ENCODE peak calls at places on chromosomes 11 and 22, in eight cellular contexts. P is spleen, I is suprapubic skin, O is transverse colon, F is upper lobe of left lung, G is stomach, K is HCT116, J is esophagus muscularis mucosa. Z is an unnamed sample.
A peak's percentile ranks its signal among the peaks of the same experiment; 100 is the strongest.

GRCh38 chr11:68009391-68010000 is 631 bp upstream of the ALDH3B1 start:
- DNase-seq in I (no peak), G (no peak), O (no peak), J (no peak), P (no peak), F (peak; percentile 68), K (no peak), Z (no peak)

GRCh38 chr11:133981156-133981555 is 24.4 kb upstream of the IGSF9B start:
- DNase-seq in P (no peak), O (no peak), F (no peak), K (no peak), J (no peak), G (no peak), I (no peak), Z (no peak)

GRCh38 chr11:623999-624704 is 603 bp downstream of the CDHR5 start:
- DNase-seq in F (no peak), G (peak; percentile 73), J (no peak), K (peak; percentile 48), I (no peak), P (peak; percentile 52), O (peak; percentile 92), Z (no peak)

GRCh38 chr22:35326854-35327562 is 27.3 kb downstream of the TOM1 start:
- DNase-seq in F (no peak), O (no peak), G (no peak), I (no peak), J (no peak), K (no peak), P (peak; percentile 48), Z (no peak)

GRCh38 chr11:68903631-68904457 is at the start of the genes IGHMBP2 and MRPL21:
- DNase-seq in K (peak; percentile 70), P (peak; percentile 97), G (peak; percentile 90), J (no peak), I (peak; percentile 88), F (peak; percentile 92), O (peak; percentile 89), Z (peak; percentile 80)

GRCh38 chr11:10878408-10879214 is 20.8 kb upstream of the ZBED5 start:
- DNase-seq in O (no peak), K (peak; percentile 61), J (no peak), I (no peak), G (no peak), P (no peak), F (no peak), Z (peak; percentile 25)

GRCh38 chr22:23685205-23685784 is 5.5 kb upstream of the RGL4 start:
- DNase-seq in G (peak; percentile 28), O (no peak), K (no peak), I (no peak), J (no peak), P (no peak), F (no peak), Z (no peak)

GRCh38 chr11:34002420-34002819 is 49.1 kb upstream of the CAPRIN1 start:
- DNase-seq in J (no peak), F (peak; percentile 35), K (no peak), P (no peak), O (peak; percentile 58), G (peak; percentile 57), I (no peak), Z (peak; percentile 84)

GRCh38 chr22:44981857-44982256 is 27.9 kb downstream of the PHF21B start:
- DNase-seq in J (no peak), F (no peak), G (no peak), I (no peak), K (no peak), P (no peak), O (no peak), Z (no peak)

GRCh38 chr22:44975444-44976262 is 34.2 kb downstream of the PHF21B start:
- DNase-seq in P (peak; percentile 81), J (no peak), I (no peak), K (peak; percentile 71), O (peak; percentile 77), F (peak; percentile 77), G (peak; percentile 76), Z (peak; percentile 87)

GRCh38 chr22:44983878-44984482 is 25.8 kb downstream of the PHF21B start:
- DNase-seq in J (no peak), F (no peak), O (no peak), P (no peak), I (no peak), K (no peak), G (no peak), Z (no peak)

GRCh38 chr22:44973829-44974228 is 36.0 kb downstream of the PHF21B start:
- DNase-seq in P (no peak), I (no peak), G (no peak), O (no peak), K (no peak), F (no peak), J (no peak), Z (no peak)

GRCh38 chr22:44979154-44979553 is 30.7 kb downstream of the PHF21B start:
- DNase-seq in P (no peak), K (no peak), G (no peak), O (no peak), J (no peak), F (no peak), I (no peak), Z (no peak)
- TF ChIP-seq POLR2AphosphoS5 in P (no peak), K (no peak), G (no peak), O (no peak), J (no peak), F (no peak), I (no peak), Z (no peak)

DNA sequence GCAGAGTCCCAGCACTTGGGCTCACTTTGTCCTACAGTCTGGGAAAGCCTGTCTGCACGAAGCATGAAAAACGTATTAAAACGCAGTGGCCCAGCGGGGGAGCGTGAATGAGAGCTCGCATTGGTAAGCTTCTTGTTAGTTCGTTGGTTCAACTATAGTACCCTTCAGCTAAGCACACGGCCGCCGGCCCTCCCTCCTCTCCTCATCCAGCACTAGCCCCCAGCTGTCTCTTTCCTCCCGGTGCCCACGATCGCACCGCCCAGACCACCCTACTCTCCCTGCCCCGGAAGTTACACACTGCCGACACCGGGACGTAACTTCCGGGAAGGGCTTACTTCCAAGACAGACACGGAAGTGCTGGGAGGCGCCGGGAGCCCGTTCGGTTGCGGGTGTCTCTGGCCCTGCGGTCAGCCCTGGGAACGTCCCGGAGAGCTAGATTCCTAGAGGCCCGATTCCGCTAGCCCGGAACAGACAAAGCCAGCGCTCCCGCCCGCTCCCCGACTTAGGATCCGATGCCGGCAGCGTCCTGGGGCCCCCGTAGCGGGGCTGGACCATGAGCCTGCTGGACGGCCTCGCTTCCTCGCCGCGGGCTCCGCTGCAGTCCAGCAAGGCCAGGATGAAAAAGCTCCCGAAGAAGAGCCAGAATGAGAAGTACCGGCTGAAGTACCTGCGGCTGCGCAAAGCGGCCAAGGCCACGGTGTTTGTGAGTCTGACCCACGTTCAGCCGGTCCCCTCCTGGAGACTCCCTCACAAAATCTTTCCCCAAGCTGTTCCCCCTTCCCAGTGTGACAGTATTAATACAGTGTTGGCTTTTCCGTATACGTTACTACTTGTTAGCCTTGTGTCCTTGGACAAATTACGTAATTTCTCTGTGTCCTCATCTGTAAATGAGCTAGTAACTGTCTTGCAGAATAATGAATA is at the start of gene TBRG1:
- DNase-seq in I (peak; percentile 94), P (peak; percentile 96), K (peak; percentile 75), G (peak; percentile 86), F (peak; percentile 94), O (peak; percentile 90), J (peak; percentile 98), Z (peak; percentile 87)
- TF ChIP-seq POLR2AphosphoS5 in I (peak; percentile 65), P (peak; percentile 98), K (peak; percentile 98), G (peak; percentile 90), F (peak; percentile 94), O (peak; percentile 88), J (peak; percentile 97), Z (peak; percentile 93)

DNA sequence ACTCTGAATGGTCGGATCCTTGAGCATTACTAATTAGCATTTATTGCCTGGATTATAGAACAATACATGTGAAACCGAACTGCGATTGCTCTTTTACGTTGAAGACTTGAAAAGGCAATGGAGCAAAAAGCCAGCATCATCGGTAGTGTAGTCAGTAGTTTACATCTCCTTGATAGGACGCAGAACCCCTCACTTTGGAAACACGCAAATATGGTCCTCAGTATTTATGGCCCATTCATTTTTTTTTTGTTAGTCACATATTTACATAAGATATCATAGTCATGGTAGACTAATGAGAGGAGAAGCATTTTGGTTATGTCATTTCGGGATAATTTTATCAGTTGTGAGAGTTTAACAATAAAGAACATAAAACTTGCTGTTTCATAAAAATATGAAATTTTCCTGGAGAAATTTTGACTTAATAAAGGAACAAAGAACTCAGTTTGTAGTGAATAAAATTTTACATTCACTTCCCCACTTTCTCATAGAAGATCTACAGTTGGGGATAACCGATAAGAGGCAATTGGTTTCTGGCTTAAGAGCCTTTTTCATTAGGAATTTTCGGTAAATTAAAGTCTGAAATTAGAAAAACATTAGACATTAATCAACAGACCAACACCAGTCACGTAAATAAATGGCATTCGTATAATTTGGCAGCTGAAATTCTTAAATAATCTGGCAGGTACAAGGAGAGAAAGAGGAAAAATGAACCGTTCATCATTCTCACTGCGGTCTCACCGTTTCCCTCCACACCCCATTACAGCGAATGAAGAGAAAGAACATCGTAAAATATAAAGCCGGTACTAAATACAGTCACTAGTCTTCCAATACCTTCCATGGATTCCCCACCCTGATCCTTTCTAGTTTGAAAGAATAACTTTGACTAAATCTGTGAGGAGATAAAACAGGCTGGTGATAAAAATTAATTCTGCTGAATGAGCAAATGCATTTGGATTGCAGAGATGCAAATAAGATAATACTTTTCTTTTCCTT is 19.8 kb downstream of the BLID start:
- DNase-seq in J (no peak), P (no peak), G (no peak), F (no peak), K (no peak), O (no peak), I (no peak), Z (no peak)
- TF ChIP-seq POLR2AphosphoS5 in J (no peak), P (no peak), G (peak; percentile 56), F (no peak), K (no peak), O (no peak), I (no peak), Z (no peak)

GRCh38 chr11:128476031-128476430 is 111.3 kb downstream of the ETS1 start:
- DNase-seq in O (no peak), K (no peak), P (no peak), G (no peak), I (no peak), J (no peak), F (no peak), Z (no peak)

GRCh38 chr11:128473631-128474030 is 113.7 kb downstream of the ETS1 start:
- DNase-seq in G (no peak), F (no peak), I (no peak), J (no peak), O (no peak), K (no peak), P (no peak), Z (no peak)

GRCh38 chr11:128472128-128473110 is 114.9 kb downstream of the ETS1 start:
- DNase-seq in I (no peak), O (no peak), J (no peak), P (no peak), K (no peak), F (no peak), G (no peak), Z (no peak)

GRCh38 chr11:128476729-128477128 is 110.6 kb downstream of the ETS1 start:
- DNase-seq in O (no peak), P (no peak), G (no peak), K (no peak), F (peak; percentile 78), I (no peak), J (no peak), Z (no peak)

DNA sequence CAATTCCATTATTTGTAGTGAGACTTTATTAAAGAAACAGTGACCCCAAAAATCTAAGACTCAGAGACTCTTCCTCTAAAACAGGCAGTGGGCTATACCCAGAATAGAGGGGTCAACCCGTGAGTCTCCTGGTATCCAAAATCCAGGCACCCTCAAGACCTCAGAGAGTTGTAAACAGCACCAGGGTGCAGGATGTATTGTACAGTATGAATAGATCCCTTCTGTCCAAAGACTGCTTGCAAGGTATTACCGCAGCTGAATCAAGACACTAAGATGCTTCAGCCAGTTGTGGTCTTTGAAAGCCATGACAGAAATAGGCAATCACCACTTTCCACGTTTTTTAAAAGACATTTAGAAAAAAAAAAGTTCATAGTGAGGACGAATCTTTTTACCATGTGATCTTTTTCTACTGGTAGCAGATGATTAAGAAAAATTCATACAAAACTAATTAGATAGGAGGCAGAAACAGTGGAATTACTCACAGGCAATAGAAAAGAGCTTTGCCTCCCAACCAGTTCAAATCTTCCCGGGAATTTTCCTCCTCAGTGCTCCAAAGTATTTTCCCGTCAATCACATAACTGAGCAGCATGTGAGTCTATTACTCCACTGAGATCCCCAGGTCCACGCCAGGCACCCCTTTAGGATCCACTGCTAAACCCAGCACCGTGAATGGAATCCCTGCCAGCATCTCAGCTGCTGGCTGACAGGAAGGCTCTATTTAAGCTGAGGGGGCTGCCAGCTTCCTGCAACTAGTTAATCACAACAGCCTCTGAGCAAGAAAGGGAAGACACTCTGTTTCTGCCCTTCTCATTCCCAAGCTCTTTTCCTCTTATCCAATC is 113.1 kb downstream of the ETS1 start:
- DNase-seq in K (no peak), P (no peak), F (no peak), I (no peak), O (no peak), J (no peak), G (no peak), Z (no peak)
- TF ChIP-seq POLR2AphosphoS5 in K (no peak), P (peak; percentile 33), F (no peak), I (no peak), O (no peak), J (no peak), G (no peak), Z (no peak)

Z was measured in prostate gland.